ENCODE peak calls at places on chromosomes 11 and 22, in four cellular contexts. W is activated T-cell treated with anti-CD3 and anti-CD28 coated beads for 1 hour, X is T-helper 9 cell, Z is hippocampal formation. J is an unnamed sample.

GRCh38 chr11:126194121-126194543 is 17.3 kb downstream of the RPUSD4 start:
- DNase-seq in Z (peak; percentile 30), X (peak; percentile 19), W (peak; percentile 12), J (no peak)

GRCh38 chr11:117992136-117992535 is 5.9 kb downstream of the IL10RA start:
- DNase-seq in Z (no peak), X (no peak), W (no peak), J (no peak)

GRCh38 chr11:70729949-70730348 is 331.6 kb downstream of the CTTN start:
- DNase-seq in Z (no peak), W (no peak), X (no peak), J (no peak)

GRCh38 chr22:37229805-37230672 is 14.0 kb downstream of the RAC2 start:
- DNase-seq in W (peak; percentile 82), Z (no peak), X (peak; percentile 85), J (no peak)

GRCh38 chr11:2878782-2879181 is 6.8 kb downstream of the CDKN1C start:
- DNase-seq in Z (no peak), X (no peak), W (no peak), J (no peak)

GRCh38 chr11:16225623-16226022 is 130.7 kb downstream of the SOX6 start:
- DNase-seq in Z (no peak), W (no peak), X (no peak), J (no peak)

GRCh38 chr11:18265949-18266348 is at the start of gene SAA1:
- DNase-seq in Z (no peak), W (no peak), X (no peak), J (no peak)

GRCh38 chr11:134660416-134660815 is 248.4 kb upstream of the B3GAT1 start:
- DNase-seq in X (no peak), W (no peak), Z (no peak), J (no peak)

GRCh38 chr22:19479358-19480172 is at the start of gene CDC45:
- DNase-seq in X (peak; percentile 88), W (peak; percentile 84), Z (peak; percentile 96), J (peak; percentile 95)

GRCh38 chr11:67647471-67647870 is 3.1 kb downstream of the ACY3 start:
- DNase-seq in Z (no peak), W (no peak), X (no peak), J (no peak)

GRCh38 chr22:24433868-24434471 is 6.6 kb downstream of the ADORA2A start:
- DNase-seq in X (no peak), Z (no peak), W (no peak), J (no peak)

GRCh38 chr11:8009856-8010255 is 22.7 kb downstream of the EIF3F start:
- DNase-seq in Z (no peak), W (no peak), X (no peak), J (no peak)

GRCh38 chr11:75421902-75422247 is 11.1 kb downstream of the KLHL35 start:
- DNase-seq in Z (no peak), W (no peak), X (no peak), J (no peak)

GRCh38 chr22:17597217-17597616 is 31.3 kb downstream of the ATP6V1E1 start:
- DNase-seq in Z (no peak), W (no peak), X (no peak), J (no peak)

GRCh38 chr22:19982991-19983578 is 33.5 kb downstream of the ARVCF start:
- DNase-seq in Z (no peak), X (no peak), W (no peak), J (no peak)